ENCODE peak calls at places on chromosomes 7 and 10, in six cellular contexts. K is psoas muscle, P is fibroblast of lung, J is uterus, Q is small intestine, R is cardiac muscle cell. T is an unnamed sample.

GRCh38 chr10:7333995-7334964 is 76.6 kb downstream of the SFMBT2 start:
- DNase-seq in R (peak; percentile 18), P (peak; percentile 79), Q (no peak), K (no peak), J (no peak), T (no peak)

GRCh38 chr7:24882989-24883631 is 96.9 kb downstream of the OSBPL3 start:
- DNase-seq in R (no peak), J (no peak), K (peak; percentile 72), Q (no peak), P (peak; percentile 67), T (no peak)

GRCh38 chr10:60526024-60526585 is 136.4 kb upstream of the ANK3 start:
- DNase-seq in R (no peak), Q (no peak), K (no peak), J (no peak), P (no peak), T (no peak)

GRCh38 chr7:148809856-148810255 is 74.2 kb downstream of the EZH2 start:
- DNase-seq in J (no peak), R (no peak), P (no peak), Q (no peak), K (no peak), T (no peak)

GRCh38 chr10:43251664-43252165 is 15.2 kb downstream of the RASGEF1A start:
- DNase-seq in P (no peak), R (no peak), J (no peak), Q (no peak), K (no peak), T (no peak)

GRCh38 chr7:31082017-31082416 is 29.9 kb downstream of the ADCYAP1R1 start:
- DNase-seq in J (no peak), R (no peak), Q (no peak), K (no peak), P (no peak), T (no peak)

GRCh38 chr10:94218496-94219183 is 144.1 kb downstream of the NOC3L start:
- DNase-seq in R (no peak), P (no peak), J (no peak), Q (no peak), K (no peak), T (no peak)

GRCh38 chr7:110442386-110442837 is 648.5 kb upstream of the LRRN3 start:
- DNase-seq in J (no peak), P (peak; percentile 59), R (peak; percentile 89), K (no peak), Q (peak; percentile 10), T (peak; percentile 17)

GRCh38 chr10:98367626-98368451 is 47.1 kb downstream of the PYROXD2 start:
- DNase-seq in J (no peak), P (no peak), Q (no peak), R (no peak), K (no peak), T (no peak)

GRCh38 chr10:122333037-122333436 is 41.5 kb upstream of the PLEKHA1 start:
- DNase-seq in K (no peak), P (no peak), R (no peak), Q (no peak), J (no peak), T (no peak)

GRCh38 chr7:134875867-134876266 is 96.4 kb downstream of the CALD1 start:
- DNase-seq in Q (no peak), R (no peak), P (peak; percentile 73), K (no peak), J (no peak), T (no peak)

GRCh38 chr7:18975276-18975675 is 142.2 kb downstream of the TWIST1 start:
- DNase-seq in R (no peak), P (no peak), K (no peak), Q (no peak), J (no peak), T (no peak)

GRCh38 chr10:86681047-86681446 is 12.7 kb downstream of the LDB3 start:
- DNase-seq in P (no peak), R (no peak), J (no peak), K (peak; percentile 60), Q (no peak), T (no peak)

GRCh38 chr10:77036993-77037734 is 600.4 kb downstream of the KCNMA1 start:
- DNase-seq in R (peak; percentile 31), Q (peak; percentile 3), P (peak; percentile 18), K (no peak), J (no peak), T (no peak)

GRCh38 chr10:103442031-103442461 is 10.1 kb downstream of the CALHM2 start:
- DNase-seq in R (no peak), Q (no peak), J (peak; percentile 85), K (peak; percentile 49), P (peak; percentile 31), T (peak; percentile 43)

GRCh38 chr7:99699946-99700345 is 20.1 kb upstream of the CYP3A5 start:
- DNase-seq in R (no peak), J (no peak), Q (peak; percentile 84), K (no peak), P (no peak), T (no peak)

GRCh38 chr7:94270772-94271171 is 123.9 kb upstream of the COL1A2 start:
- DNase-seq in K (no peak), Q (no peak), J (no peak), R (no peak), P (no peak), T (no peak)

GRCh38 chr7:7264306-7265040 is 82.1 kb downstream of the C1GALT1 start:
- DNase-seq in P (no peak), K (no peak), R (no peak), Q (no peak), J (no peak), T (no peak)

GRCh38 chr7:47714669-47715607 is 133.0 kb upstream of the TNS3 start:
- DNase-seq in R (no peak), K (no peak), P (no peak), Q (no peak), J (no peak), T (no peak)

GRCh38 chr7:157234271-157234670 is 95.5 kb downstream of the UBE3C start:
- DNase-seq in K (no peak), P (no peak), J (no peak), R (no peak), Q (no peak), T (no peak)

GRCh38 chr7:130910949-130911944 is 177.2 kb upstream of the KLF14 start:
- DNase-seq in R (no peak), P (peak; percentile 79), J (no peak), Q (peak; percentile 44), K (no peak), T (no peak)

GRCh38 chr7:120186688-120187087 is 86.3 kb upstream of the KCND2 start:
- DNase-seq in K (no peak), J (no peak), Q (no peak), P (no peak), R (no peak), T (no peak)

GRCh38 chr7:98872328-98872924 is 2.6 kb upstream of the TMEM130 start:
- DNase-seq in K (no peak), P (peak; percentile 26), J (no peak), Q (peak; percentile 11), R (no peak), T (no peak)

GRCh38 chr7:133139350-133139749 is 57.5 kb upstream of the CHCHD3 start:
- DNase-seq in K (no peak), J (no peak), R (peak; percentile 68), P (peak; percentile 51), Q (peak; percentile 27), T (no peak)

GRCh38 chr10:125041856-125042506 is 100.1 kb downstream of the ZRANB1 start:
- DNase-seq in P (no peak), R (no peak), J (no peak), K (no peak), Q (no peak), T (no peak)
- H3K4me1 ChIP-seq in P (peaks cover 20% of the 10 kb centered on the region), R (peaks cover 7% of the 10 kb centered on the region), J (peaks cover 9% of the 10 kb centered on the region), K (peaks cover 58% of the 10 kb centered on the region), Q (peaks cover 9% of the 10 kb centered on the region), T (peaks cover 32% of the 10 kb centered on the region)

DNA sequence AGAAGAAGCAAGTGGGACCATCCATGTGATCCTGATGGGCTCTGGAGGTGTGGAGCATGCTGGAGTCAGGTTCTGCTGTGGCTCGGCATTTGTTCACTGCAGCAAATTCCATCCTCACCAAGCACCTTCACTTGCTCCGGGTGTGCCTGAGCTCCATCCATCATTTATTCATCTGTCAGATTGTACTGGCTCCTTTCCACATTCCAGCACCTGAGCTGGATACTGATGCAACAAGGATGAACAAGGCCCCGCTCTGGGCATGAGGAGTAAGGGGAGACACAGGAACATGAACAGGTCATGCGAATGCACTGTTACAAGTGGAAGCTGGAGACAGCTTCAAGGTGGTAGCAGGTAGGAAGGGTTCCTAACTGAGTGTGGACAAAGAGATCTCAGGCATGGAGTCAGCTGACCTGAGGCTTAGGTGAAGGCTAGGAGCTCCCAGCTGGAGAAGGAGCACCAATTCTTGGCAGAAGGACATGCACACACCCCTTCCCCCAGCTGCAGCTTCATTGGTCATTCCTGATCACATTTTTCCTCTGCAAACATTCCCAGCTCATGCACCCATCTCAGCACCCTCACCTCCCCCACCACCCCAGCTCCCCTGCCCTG is 133.7 kb upstream of the ZMIZ1 start:
- DNase-seq in P (no peak), J (no peak), Q (no peak), R (no peak), K (no peak), T (no peak)
- H3K4me1 ChIP-seq in P (peaks cover 18% of the 10 kb centered on the region), J (no peaks in the 10 kb centered on the region), Q (no peaks in the 10 kb centered on the region), R (peaks cover 8% of the 10 kb centered on the region), K (peaks cover 3% of the 10 kb centered on the region), T (no peaks in the 10 kb centered on the region)

GRCh38 chr10:125012851-125013528 is 71.1 kb downstream of the ZRANB1 start:
- DNase-seq in K (no peak), R (no peak), J (no peak), Q (peak; percentile 79), P (no peak), T (no peak)
- H3K4me1 ChIP-seq in K (peaks cover 97% of the 10 kb centered on the region), R (no peaks in the 10 kb centered on the region), J (peaks cover 11% of the 10 kb centered on the region), Q (no peaks in the 10 kb centered on the region), P (peaks cover 33% of the 10 kb centered on the region), T (peaks cover 6% of the 10 kb centered on the region)

GRCh38 chr10:28676968-28677888 is at the start of gene BAMBI:
- DNase-seq in J (peak; percentile 90), R (peak; percentile 98), P (peak; percentile 88), Q (peak; percentile 86), K (peak; percentile 92), T (peak; percentile 95)

GRCh38 chr10:28678687-28679457 is 1.6 kb downstream of the BAMBI start:
- DNase-seq in P (peak; percentile 34), K (no peak), J (no peak), R (peak; percentile 58), Q (no peak), T (no peak)

GRCh38 chr10:28676297-28676967 is 889 bp upstream of the BAMBI start:
- DNase-seq in J (peak; percentile 48), K (no peak), Q (no peak), R (peak; percentile 59), P (no peak), T (peak; percentile 40)

GRCh38 chr10:28679941-28680752 is 2.8 kb downstream of the BAMBI start:
- DNase-seq in Q (no peak), J (no peak), K (no peak), P (peak; percentile 17), R (peak; percentile 67), T (no peak)

DNA sequence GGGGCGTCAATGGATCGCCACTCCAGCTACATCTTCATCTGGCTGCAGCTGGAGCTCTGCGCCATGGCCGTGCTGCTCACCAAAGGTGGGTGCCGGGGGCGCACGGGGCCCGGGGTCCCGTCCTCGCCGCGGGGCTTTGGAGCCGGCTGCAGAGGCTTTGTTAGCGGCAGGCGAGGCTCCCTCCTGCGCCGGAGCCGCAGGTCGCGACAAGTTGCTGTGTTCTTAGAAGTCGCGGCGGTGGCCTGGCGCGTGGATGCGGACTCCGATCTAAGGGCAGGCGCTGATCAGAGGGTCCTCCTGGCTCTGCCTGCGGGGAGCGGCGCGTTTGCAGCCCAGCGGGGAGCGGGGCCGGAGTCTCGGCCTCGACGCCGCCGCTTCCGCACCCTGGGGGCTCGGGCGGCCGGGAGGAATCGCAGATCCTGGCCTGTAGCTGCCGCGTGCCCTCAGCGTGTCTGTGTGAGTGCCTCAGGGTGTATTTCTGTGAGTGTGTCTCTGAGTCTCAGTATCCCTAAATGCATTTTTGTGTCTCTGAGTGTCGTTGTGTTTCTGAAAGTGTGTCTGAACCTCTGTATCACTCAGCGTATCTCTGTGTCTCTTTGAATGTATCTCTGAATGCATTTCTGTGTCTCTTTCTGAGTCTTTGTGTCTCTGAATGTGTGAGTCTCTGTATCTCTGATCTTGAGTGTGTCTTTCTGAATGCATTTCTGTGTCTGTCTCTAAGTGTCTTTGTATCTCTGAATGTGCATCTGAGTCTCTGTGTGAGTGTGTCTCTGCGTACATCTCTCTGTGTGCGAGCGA is 767 bp downstream of the BAMBI start:
- DNase-seq in R (no peak), J (peak; percentile 25), Q (no peak), K (peak; percentile 25), P (peak; percentile 28), T (no peak)
- H3K4me1 ChIP-seq in R (peaks cover 22% of the 10 kb centered on the region), J (no peaks in the 10 kb centered on the region), Q (no peaks in the 10 kb centered on the region), K (peaks cover 12% of the 10 kb centered on the region), P (peaks cover 6% of the 10 kb centered on the region), T (no peaks in the 10 kb centered on the region)

T was measured in pancreas.